ENCODE peak calls at places on chromosomes 1 and 21, in five cellular contexts. K is mammary epithelial cell, I is GM23248, Z is fibroblast of lung, P is MM.1S. Q is an unnamed sample.

GRCh38 chr1:232965912-232966217 is 15.5 kb downstream of the NTPCR start:
- DNase-seq in K (no peak), I (no peak), Z (no peak), P (no peak), Q (no peak)

GRCh38 chr1:235073331-235073967 is 55.2 kb downstream of the TOMM20 start:
- DNase-seq in K (peak; percentile 98), I (peak; percentile 57), Z (peak; percentile 31), P (no peak), Q (no peak)

GRCh38 chr1:78839704-78840277 is 166.7 kb downstream of the ADGRL4 start:
- DNase-seq in K (peak; percentile 20), I (peak; percentile 53), Z (peak; percentile 19), P (peak; percentile 61), Q (no peak)

GRCh38 chr1:150511551-150511950 is 3.6 kb downstream of the ECM1 start:
- DNase-seq in K (no peak), I (no peak), Z (no peak), P (no peak), Q (no peak)

GRCh38 chr21:41369915-41370839 is 8.3 kb downstream of the MX2 start:
- DNase-seq in K (no peak), I (no peak), Z (no peak), P (no peak), Q (no peak)

GRCh38 chr1:201551877-201552731 is 13.2 kb downstream of the NAV1 start:
- DNase-seq in K (peak; percentile 45), I (peak; percentile 94), Z (peak; percentile 92), P (no peak), Q (peak; percentile 90)

GRCh38 chr1:11970441-11971185 is 9.6 kb upstream of the MFN2 start:
- DNase-seq in K (no peak), I (no peak), Z (no peak), P (no peak), Q (no peak)

GRCh38 chr1:43541721-43542401 is 11.2 kb downstream of the PTPRF start:
- DNase-seq in K (peak; percentile 45), I (peak; percentile 52), Z (no peak), P (no peak), Q (no peak)

GRCh38 chr1:59455206-59455605 is 158.3 kb downstream of the FGGY start:
- DNase-seq in K (peak; percentile 58), I (peak; percentile 88), Z (peak; percentile 85), P (no peak), Q (peak; percentile 80)

GRCh38 chr1:94130851-94131595 is 10.1 kb upstream of the ABCA4 start:
- DNase-seq in K (peak; percentile 48), I (peak; percentile 32), Z (peak; percentile 86), P (no peak), Q (peak; percentile 85)

GRCh38 chr1:227358079-227358358 is 39.7 kb upstream of the CDC42BPA start:
- DNase-seq in K (no peak), I (no peak), Z (no peak), P (no peak), Q (no peak)

GRCh38 chr1:24481098-24481497 is 21.5 kb upstream of the RCAN3 start:
- DNase-seq in K (no peak), I (no peak), Z (no peak), P (peak; percentile 34), Q (no peak)

GRCh38 chr21:36297938-36298572 is 21.9 kb upstream of the MORC3 start:
- DNase-seq in K (peak; percentile 70), I (peak; percentile 82), Z (no peak), P (peak; percentile 94), Q (no peak)

DNA sequence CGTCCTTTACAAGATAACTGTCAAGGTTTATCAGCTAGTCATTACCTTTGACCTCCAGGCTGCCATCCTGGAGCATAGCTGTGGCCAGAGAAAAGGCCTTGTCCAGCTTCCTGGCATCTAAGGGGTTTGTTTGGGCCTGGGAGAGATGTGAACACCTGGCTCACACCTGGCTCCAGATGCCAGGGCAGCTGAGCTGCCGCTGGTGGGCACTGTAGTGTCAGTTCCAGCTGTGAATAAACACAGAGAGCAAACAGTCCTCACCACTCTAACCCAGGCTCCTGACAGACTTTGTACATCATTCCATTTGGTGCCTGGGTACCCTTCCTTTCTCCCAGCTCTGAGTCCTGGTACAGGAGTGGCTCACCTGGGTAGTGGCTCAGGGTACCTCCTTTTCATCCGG is 14.3 kb upstream of the KCNA10 start:
- DNase-seq in K (no peak), I (no peak), Z (no peak), P (no peak), Q (no peak)
- H2AFZ ChIP-seq in K (no peak overlapping the region), I (no peak overlapping the region), Z (no peak overlapping the region), P (no peak overlapping the region), Q (no peak overlapping the region)

GRCh38 chr1:225815526-225816178 is 5.7 kb downstream of the EPHX1 start:
- DNase-seq in K (no peak), I (no peak), Z (no peak), P (no peak), Q (no peak)

GRCh38 chr1:225811622-225812487 is 1.9 kb downstream of the EPHX1 start:
- DNase-seq in K (no peak), I (peak; percentile 69), Z (no peak), P (no peak), Q (no peak)

GRCh38 chr1:225812488-225813249 is 2.7 kb downstream of the EPHX1 start:
- DNase-seq in K (no peak), I (peak; percentile 41), Z (no peak), P (no peak), Q (no peak)

GRCh38 chr1:225814381-225814780 is 4.5 kb downstream of the EPHX1 start:
- DNase-seq in K (no peak), I (no peak), Z (no peak), P (no peak), Q (no peak)

DNA sequence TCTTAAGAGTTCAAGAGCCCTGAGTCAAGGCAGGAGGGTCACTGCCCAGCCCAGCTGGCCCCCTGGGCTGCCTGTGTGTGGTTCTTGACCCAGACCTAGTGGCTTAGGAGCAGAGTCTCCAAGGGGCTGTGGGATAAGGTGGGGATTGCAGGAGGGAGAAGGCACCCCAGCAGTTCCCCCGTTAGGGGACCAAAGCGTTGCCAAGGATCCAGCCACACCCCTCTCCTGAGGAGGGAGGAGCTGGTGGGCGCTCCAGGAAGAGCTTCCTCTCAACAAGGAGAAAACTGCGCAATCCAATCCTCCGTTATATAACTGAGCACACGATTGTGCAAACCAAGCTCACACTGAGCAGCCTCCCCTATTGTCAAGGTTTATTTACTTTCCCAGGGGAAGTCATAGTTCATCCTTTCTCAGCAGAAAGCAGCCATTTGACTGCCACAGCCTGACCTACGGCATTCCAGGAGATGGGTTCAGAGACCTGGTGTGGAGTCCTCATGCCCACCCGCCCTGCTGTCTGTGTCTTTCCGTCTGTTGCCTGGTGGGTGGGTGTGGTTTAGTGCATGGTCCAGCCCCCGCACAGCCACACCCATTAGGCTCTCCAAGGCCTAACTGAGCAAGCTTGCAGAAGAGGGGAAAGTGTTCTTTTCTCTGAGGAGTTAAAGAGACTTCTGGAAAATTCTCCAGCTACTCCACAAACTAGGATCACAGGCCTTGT is 3.5 kb downstream of the EPHX1 start:
- DNase-seq in K (no peak), I (peak; percentile 82), Z (no peak), P (no peak), Q (no peak)
- H3K79me2 ChIP-seq in K (no peaks in the 10 kb centered on the region), I (no peaks in the 10 kb centered on the region), Z (no peaks in the 10 kb centered on the region), P (peaks cover 5% of the 10 kb centered on the region), Q (peaks cover 18% of the 10 kb centered on the region)

GRCh38 chr21:44298301-44298700 is 1.6 kb upstream of the PFKL start:
- DNase-seq in K (peak; percentile 19), I (peak; percentile 32), Z (no peak), P (peak; percentile 69), Q (no peak)

GRCh38 chr21:44301093-44301492 is 1.2 kb downstream of the PFKL start:
- DNase-seq in K (no peak), I (peak; percentile 17), Z (no peak), P (no peak), Q (no peak)

GRCh38 chr21:44299085-44299457 is 782 bp upstream of the PFKL start:
- DNase-seq in K (no peak), I (peak; percentile 12), Z (peak; percentile 20), P (peak; percentile 80), Q (no peak)

GRCh38 chr21:44300262-44300959 is 558 bp downstream of the PFKL start:
- DNase-seq in K (peak; percentile 60), I (peak; percentile 83), Z (peak; percentile 45), P (peak; percentile 80), Q (peak; percentile 16)

GRCh38 chr21:44299458-44300261 is at the start of gene PFKL:
- DNase-seq in K (peak; percentile 66), I (peak; percentile 86), Z (peak; percentile 36), P (peak; percentile 98), Q (peak; percentile 12)
- TF ChIP-seq EZH2 in K (no peak), I (no peak), Z (no peak), P (no peak), Q (no peak)

DNA sequence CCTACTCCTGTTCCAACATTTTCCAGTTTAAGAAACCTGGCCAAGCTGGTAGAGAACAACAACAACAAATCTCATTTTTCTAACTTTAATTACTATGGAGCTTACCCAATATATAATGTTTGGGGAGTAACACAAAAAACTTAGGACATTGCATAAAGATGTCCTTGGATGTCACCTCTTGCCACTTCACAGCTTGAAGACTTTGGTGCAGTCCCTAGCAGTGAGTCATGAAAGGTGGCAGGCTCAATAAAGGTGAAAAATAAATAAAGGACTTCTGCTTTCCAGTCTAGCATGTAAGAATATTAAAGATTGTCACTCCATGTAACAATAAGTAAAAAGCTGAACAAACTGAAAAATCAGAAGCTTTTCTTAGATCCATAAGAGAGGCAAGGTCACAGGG is 17.6 kb upstream of the SELP start:
- DNase-seq in K (no peak), I (no peak), Z (no peak), P (no peak), Q (no peak)
- H2AFZ ChIP-seq in K (no peak overlapping the region), I (no peak overlapping the region), Z (no peak overlapping the region), P (no peak overlapping the region), Q (no peak overlapping the region)

GRCh38 chr1:230095938-230096337 is 28.9 kb downstream of the GALNT2 start:
- DNase-seq in K (no peak), I (no peak), Z (no peak), P (no peak), Q (no peak)
- H3K79me2 ChIP-seq in K (peaks cover 93% of the 10 kb centered on the region), I (peaks cover 100% of the 10 kb centered on the region), Z (peaks cover 46% of the 10 kb centered on the region), P (peaks cover 93% of the 10 kb centered on the region), Q (peaks cover 91% of the 10 kb centered on the region)

GRCh38 chr1:211695135-211695816 is 19.9 kb upstream of the NEK2 start:
- DNase-seq in K (no peak), I (no peak), Z (no peak), P (no peak), Q (no peak)
- TF ChIP-seq EZH2 in K (no peak), I (no peak), Z (no peak), P (no peak), Q (no peak)

DNA sequence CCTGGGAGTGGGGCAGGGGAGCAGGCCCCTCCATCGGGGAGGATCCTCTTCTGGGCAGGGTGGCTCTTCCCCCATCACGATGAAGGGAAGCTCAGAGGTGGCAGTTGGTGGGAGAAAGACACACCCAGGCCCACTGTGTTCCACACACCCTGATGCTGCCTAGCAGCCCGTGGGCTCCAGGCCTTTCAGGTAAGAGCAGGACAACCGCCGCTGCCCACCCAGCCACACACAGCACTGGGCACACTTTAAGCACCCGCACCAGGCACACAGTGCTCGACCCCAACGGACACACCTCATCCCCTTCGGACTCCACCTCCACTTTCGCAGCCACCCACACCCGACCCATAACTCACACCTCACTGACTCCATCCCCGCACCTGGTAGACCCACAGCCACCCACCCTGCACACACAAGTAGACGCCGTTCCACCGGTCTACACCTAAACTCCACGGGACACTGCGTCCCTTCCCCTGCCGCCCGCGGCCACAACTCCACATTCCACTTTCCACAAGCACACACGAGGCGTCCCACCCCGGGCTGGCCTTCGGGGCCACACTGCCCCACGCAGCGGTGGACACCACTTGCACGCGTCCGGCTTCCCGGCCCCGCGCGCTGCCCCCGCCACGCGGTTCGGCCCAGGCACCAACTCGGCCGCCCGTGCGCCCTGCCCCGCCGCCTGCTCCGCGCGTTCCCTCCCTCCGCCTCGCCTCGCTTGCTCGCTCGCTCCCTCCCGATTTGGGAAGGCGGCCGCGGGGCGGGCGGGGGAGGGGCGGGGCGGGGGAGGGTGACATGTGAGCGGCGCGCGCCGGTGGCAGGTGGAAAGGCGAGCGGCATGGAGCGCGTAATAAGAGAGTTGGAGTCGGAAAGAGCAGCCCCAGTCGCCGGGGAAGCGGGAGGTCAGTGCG is at the start of gene KCNQ4:
- DNase-seq in K (no peak), I (peak; percentile 52), Z (peak; percentile 17), P (no peak), Q (no peak)
- H2AFZ ChIP-seq in K (peak within 1 kb of the TSS; percentile 52), I (no peak within 1 kb of the TSS), Z (no peak within 1 kb of the TSS), P (no peak within 1 kb of the TSS), Q (peak within 1 kb of the TSS; percentile 34)